ENCODE peak calls at places on chromosomes 5 and 9, in four cellular contexts. K is uterus; I is naive thymus-derived CD4-positive, alpha-beta T cell; P is adrenal gland. O is an unnamed sample.

GRCh38 chr9:134165357-134166315 is 1.3 kb upstream of the RNU6ATAC start:
- DNase-seq in P (peak; percentile 54), I (peak; percentile 52), K (peak; percentile 46), O (no peak)

GRCh38 chr5:146751781-146752401 is 126.7 kb downstream of the PPP2R2B start:
- DNase-seq in K (no peak), I (peak; percentile 69), P (no peak), O (no peak)

GRCh38 chr9:94147776-94148175 is 63.5 kb downstream of the PTPDC1 start:
- DNase-seq in K (no peak), P (no peak), I (no peak), O (no peak)

GRCh38 chr5:31581498-31582099 is 49.5 kb downstream of the C5orf22 start:
- DNase-seq in P (no peak), I (peak; percentile 37), K (no peak), O (peak; percentile 16)

GRCh38 chr9:1979815-1980367 is 35.3 kb upstream of the SMARCA2 start:
- DNase-seq in P (no peak), I (no peak), K (no peak), O (peak; percentile 85)

GRCh38 chr5:149581931-149582768 is 852 bp downstream of the ARHGEF37 start:
- DNase-seq in I (no peak), K (peak; percentile 42), P (no peak), O (no peak)

GRCh38 chr5:57037355-57037754 is 85.4 kb upstream of the MIER3 start:
- DNase-seq in P (peak; percentile 33), K (no peak), I (no peak), O (no peak)

GRCh38 chr9:116000748-116001329 is 152.8 kb upstream of the PAPPA start:
- DNase-seq in P (no peak), I (no peak), K (no peak), O (no peak)

GRCh38 chr5:27619982-27620381 is 581.6 kb upstream of the CDH9 start:
- DNase-seq in P (no peak), I (no peak), K (no peak), O (no peak)

DNA sequence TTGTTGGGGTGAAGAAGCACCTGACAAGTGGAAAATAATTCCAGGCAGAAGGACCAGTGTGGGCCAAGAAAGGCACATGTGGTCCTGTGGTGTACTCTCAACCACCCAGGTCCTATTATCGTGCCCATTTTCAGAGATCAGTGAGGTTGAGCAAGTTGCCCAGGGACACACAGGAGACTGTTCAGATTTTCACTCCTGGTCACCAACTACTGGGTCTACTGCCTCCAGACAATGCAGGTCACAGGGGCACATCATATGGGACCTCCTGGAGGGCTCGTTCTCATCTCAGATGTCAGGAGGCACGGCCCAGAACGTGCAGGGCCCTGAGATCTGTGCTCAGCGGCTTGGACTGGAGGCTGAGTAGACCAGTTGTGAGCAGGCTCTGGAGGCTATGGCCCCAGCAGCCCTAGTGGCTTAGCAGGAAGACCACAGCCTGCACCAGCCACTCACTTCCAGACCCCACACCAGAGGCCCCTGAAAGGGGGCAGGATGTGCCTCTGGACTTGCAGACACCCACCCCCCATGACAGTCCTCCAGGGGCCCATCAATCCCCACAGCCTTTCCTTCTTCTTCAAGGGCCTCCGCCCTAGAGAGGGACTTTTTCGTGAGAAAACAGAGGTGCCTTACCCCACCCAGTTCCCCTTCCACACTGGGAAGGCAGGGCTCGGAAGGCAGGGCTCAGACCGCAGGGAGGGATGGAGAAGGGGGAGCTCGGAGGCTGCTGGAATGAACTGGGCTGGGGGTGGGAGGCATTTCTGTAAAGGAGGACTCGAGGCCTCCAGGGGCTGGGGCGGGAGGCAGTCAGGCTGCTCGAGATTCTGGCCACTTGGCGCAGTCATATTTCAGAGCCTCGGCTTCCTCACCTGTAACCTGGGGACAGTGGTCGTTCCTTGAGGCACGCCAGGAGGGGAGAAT is 82.7 kb upstream of the NEURL1B start:
- DNase-seq in I (no peak), K (no peak), P (no peak), O (no peak)
- H3K4me3 ChIP-seq in I (no peak overlapping the region), K (peak overlapping the region; percentile 21), P (no peak overlapping the region), O (peak overlapping the region; percentile 28)

DNA sequence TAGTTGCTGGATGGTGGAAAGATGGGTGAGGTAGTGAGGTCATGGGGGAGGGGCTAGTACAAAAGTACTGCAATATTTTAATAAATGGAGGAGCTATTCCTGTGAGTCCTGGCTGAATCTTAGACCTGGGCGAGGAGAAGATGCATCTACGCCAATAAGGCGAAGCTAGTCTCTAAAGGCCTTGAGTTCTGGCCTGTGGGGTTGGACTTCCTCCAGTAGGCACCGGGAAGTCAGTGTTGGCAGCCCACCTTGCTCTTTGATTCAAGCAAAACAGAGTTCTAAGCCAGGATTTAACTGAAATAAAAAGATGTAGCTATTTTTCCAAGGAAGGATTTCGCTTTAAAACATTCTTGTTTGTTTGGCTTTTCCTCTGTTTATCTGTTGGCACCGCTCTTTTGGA is 244.6 kb downstream of the KIF4B start:
- DNase-seq in P (no peak), K (no peak), I (no peak), O (no peak)
- H3K4me3 ChIP-seq in P (no peak overlapping the region), K (no peak overlapping the region), I (no peak overlapping the region), O (no peak overlapping the region)

GRCh38 chr5:123094227-123094918 is 5.3 kb downstream of the PRDM6 start:
- DNase-seq in K (no peak), I (no peak), P (no peak), O (no peak)
- H3K4me3 ChIP-seq in K (no peak overlapping the region), I (no peak overlapping the region), P (no peak overlapping the region), O (no peak overlapping the region)

GRCh38 chr5:95715799-95716461 is 15.2 kb upstream of the RHOBTB3 start:
- DNase-seq in I (no peak), P (no peak), K (no peak), O (peak; percentile 63)

GRCh38 chr5:95720094-95720793 is 10.9 kb upstream of the RHOBTB3 start:
- DNase-seq in P (no peak), K (no peak), I (no peak), O (no peak)

GRCh38 chr5:95717439-95717838 is 13.7 kb upstream of the RHOBTB3 start:
- DNase-seq in K (no peak), P (no peak), I (no peak), O (no peak)

GRCh38 chr5:95718738-95719137 is 12.4 kb upstream of the RHOBTB3 start:
- DNase-seq in K (no peak), P (no peak), I (no peak), O (no peak)

GRCh38 chr5:95718203-95718602 is 12.9 kb upstream of the RHOBTB3 start:
- DNase-seq in K (no peak), P (no peak), I (peak; percentile 40), O (no peak)
- H3K4me3 ChIP-seq in K (no peak overlapping the region), P (no peak overlapping the region), I (no peak overlapping the region), O (no peak overlapping the region)

GRCh38 chr9:73151653-73152382 is at the start of gene ANXA1:
- DNase-seq in K (no peak), I (peak; percentile 56), P (no peak), O (peak; percentile 80)
- H3K4me3 ChIP-seq in K (peak within 1 kb of the TSS; percentile 39), I (peak within 1 kb of the TSS; percentile 67), P (no peak within 1 kb of the TSS), O (peak within 1 kb of the TSS; percentile 62)

DNA sequence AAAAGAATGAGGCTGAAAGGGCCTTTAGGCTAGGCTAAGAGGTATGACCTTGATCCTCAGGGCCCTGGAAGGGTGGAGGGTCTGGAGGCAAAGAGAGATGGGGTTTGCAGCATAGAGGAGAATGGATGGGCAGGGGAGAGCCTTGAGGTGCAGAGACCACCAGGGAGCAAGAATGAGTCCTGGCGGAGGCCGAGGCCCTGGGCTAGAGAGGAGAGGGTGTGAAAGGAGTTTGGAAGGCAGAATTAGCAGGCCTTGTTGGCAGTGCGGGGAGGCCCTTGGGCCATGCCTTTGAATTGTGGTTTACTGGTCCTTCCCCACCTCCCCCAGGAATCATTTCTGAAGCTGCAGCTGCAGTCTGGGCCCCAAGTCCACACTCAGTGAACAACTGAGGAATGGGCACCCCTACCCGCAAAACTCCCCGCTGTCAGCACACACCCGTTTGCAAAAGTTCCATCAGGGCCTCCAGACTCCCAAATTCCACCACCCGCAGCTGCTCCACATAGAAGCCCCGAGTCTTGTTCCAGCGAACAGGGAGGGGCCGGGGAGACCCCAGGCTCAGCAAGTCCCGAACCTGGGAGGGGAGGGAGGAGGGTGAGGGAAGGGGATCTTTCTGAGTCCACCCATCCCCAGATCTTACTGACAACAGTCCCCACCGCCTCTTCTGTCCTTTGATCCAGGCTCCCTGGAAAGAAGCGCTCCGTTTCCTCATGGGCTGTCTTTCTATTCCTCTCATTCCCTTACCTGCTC is 2.1 kb downstream of the KIF12 start:
- DNase-seq in P (no peak), I (no peak), K (no peak), O (no peak)
- H3K4me3 ChIP-seq in P (no peak overlapping the region), I (no peak overlapping the region), K (no peak overlapping the region), O (no peak overlapping the region)

GRCh38 chr5:181245427-181246275 is 1.9 kb upstream of the RACK1 start:
- DNase-seq in I (no peak), K (no peak), P (no peak), O (no peak)
- H3K4me3 ChIP-seq in I (peak overlapping the region; percentile 85), K (peak overlapping the region; percentile 58), P (peak overlapping the region; percentile 56), O (peak overlapping the region; percentile 95)

DNA sequence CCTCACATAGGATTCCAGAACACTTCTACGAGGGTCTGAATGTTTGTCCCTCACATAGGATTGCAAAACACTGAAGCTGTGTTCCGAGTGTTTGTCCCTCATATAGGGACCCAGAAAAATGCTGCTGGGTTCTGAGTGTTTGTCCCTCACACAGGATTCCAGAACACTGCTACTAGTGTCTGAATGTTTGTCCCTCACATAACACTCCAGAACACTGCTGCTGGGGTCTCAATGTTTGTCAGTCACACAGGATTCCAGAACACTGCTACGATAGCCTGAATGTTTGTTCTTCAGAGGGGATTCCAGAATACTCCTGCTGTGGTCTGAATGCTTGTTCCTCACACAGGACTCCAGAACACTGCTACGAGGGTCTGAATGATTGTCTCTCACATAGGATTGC is 218.7 kb downstream of the FOXD4L6 start:
- DNase-seq in I (no peak), P (no peak), K (no peak), O (no peak)
- H3K4me3 ChIP-seq in I (no peak overlapping the region), P (no peak overlapping the region), K (no peak overlapping the region), O (no peak overlapping the region)

GRCh38 chr5:73218552-73219171 is 45.7 kb downstream of the TMEM174 start:
- DNase-seq in I (no peak), P (no peak), K (no peak), O (no peak)

GRCh38 chr5:73213566-73213998 is 40.6 kb downstream of the TMEM174 start:
- DNase-seq in K (no peak), P (no peak), I (no peak), O (peak; percentile 68)

GRCh38 chr5:73215525-73215890 is 42.5 kb downstream of the TMEM174 start:
- DNase-seq in P (no peak), K (no peak), I (no peak), O (no peak)

GRCh38 chr5:73215891-73216610 is 43.1 kb downstream of the TMEM174 start:
- DNase-seq in K (peak; percentile 53), I (peak; percentile 58), P (peak; percentile 79), O (no peak)

GRCh38 chr5:73214921-73215490 is 42.0 kb downstream of the TMEM174 start:
- DNase-seq in K (no peak), P (no peak), I (no peak), O (no peak)
- H3K4me3 ChIP-seq in K (no peak overlapping the region), P (no peak overlapping the region), I (no peak overlapping the region), O (no peak overlapping the region)